ENCODE peak calls at places on chromosomes 1 and 21, in nine cellular contexts. X, U, N, W, A, P, C, S and H are unnamed samples.
A peak's percentile ranks its signal among the peaks of the same experiment; 100 is the strongest.

GRCh38 chr1:3543076-3544049 is 67.9 kb downstream of the MEGF6 start:
- DNase-seq in X (peak; percentile 88), N (peak; percentile 82), S (peak; percentile 61), A (no peak), P (no peak), C (no peak), U (peak; percentile 99), W (peak; percentile 54), H (no peak)

GRCh38 chr1:228038387-228039005 is 31.7 kb downstream of the WNT3A start:
- DNase-seq in P (peak; percentile 2), X (no peak), U (no peak), A (no peak), W (no peak), C (no peak), S (no peak), N (peak; percentile 37), H (no peak)

GRCh38 chr1:162230096-162230495 is 146.6 kb downstream of the SPATA46 start:
- DNase-seq in W (peak; percentile 14), S (peak; percentile 31), A (no peak), C (no peak), X (no peak), U (peak; percentile 30), N (no peak), P (peak; percentile 38), H (no peak)

GRCh38 chr1:12009318-12010001 is 9.8 kb upstream of the MIIP start:
- DNase-seq in U (no peak), S (no peak), C (no peak), X (no peak), N (no peak), W (no peak), P (no peak), A (no peak), H (no peak)

GRCh38 chr1:12851779-12852178 is 3.3 kb upstream of the HNRNPCL1 start:
- DNase-seq in C (no peak), S (no peak), N (no peak), A (no peak), U (no peak), W (peak; percentile 20), X (no peak), P (no peak), H (no peak)

GRCh38 chr21:29238052-29238966 is 60.4 kb upstream of the BACH1 start:
- DNase-seq in A (no peak), W (peak; percentile 68), U (peak; percentile 73), X (no peak), P (no peak), N (no peak), S (peak; percentile 50), C (no peak), H (no peak)

GRCh38 chr21:45856422-45856821 is 125.1 kb upstream of the COL6A1 start:
- DNase-seq in P (no peak), N (no peak), X (no peak), C (no peak), S (no peak), U (no peak), W (no peak), A (no peak), H (no peak)

GRCh38 chr1:226692067-226692792 is 46.9 kb downstream of the ITPKB start:
- DNase-seq in C (no peak), S (no peak), A (no peak), X (no peak), U (no peak), P (no peak), W (no peak), N (no peak), H (no peak)

GRCh38 chr21:25385912-25386474 is 221.3 kb downstream of the MRPL39 start:
- DNase-seq in S (peak; percentile 83), U (peak; percentile 71), C (peak; percentile 67), A (no peak), W (peak; percentile 81), N (no peak), X (no peak), P (peak; percentile 12), H (peak; percentile 23)

GRCh38 chr1:44239961-44240371 is 26.7 kb downstream of the DMAP1 start:
- DNase-seq in W (peak; percentile 36), P (no peak), X (peak; percentile 60), C (no peak), S (no peak), U (peak; percentile 59), N (peak; percentile 91), A (no peak), H (no peak)

GRCh38 chr1:25099343-25099951 is 132.9 kb downstream of the SYF2 start:
- DNase-seq in A (no peak), N (no peak), W (no peak), S (no peak), C (peak; percentile 65), U (no peak), X (peak; percentile 21), P (no peak), H (no peak)

GRCh38 chr21:46597896-46598343 is 7.0 kb downstream of the S100B start:
- DNase-seq in A (no peak), N (no peak), P (no peak), S (no peak), X (no peak), C (no peak), W (no peak), U (no peak), H (no peak)

GRCh38 chr1:47388548-47389238 is 27.4 kb upstream of the FOXE3 start:
- DNase-seq in P (peak; percentile 82), S (peak; percentile 72), C (peak; percentile 57), A (no peak), N (peak; percentile 67), U (peak; percentile 88), W (peak; percentile 66), X (peak; percentile 52), H (peak; percentile 49)

GRCh38 chr1:60859111-60859510 is 223.2 kb upstream of the NFIA start:
- DNase-seq in P (no peak), S (no peak), N (no peak), C (no peak), W (no peak), A (no peak), X (no peak), U (no peak), H (no peak)

GRCh38 chr1:6803357-6803756 is 18.1 kb downstream of the CAMTA1 start:
- DNase-seq in P (no peak), S (peak; percentile 21), U (peak; percentile 39), W (no peak), A (no peak), N (no peak), C (no peak), X (no peak), H (no peak)

GRCh38 chr1:93713247-93713764 is 31.7 kb upstream of the BCAR3 start:
- DNase-seq in A (no peak), U (peak; percentile 54), P (no peak), X (no peak), C (no peak), N (no peak), W (no peak), S (no peak), H (no peak)

GRCh38 chr1:106768501-106768900 is 288.0 kb upstream of the PRMT6 start:
- DNase-seq in S (peak; percentile 54), W (no peak), X (no peak), C (no peak), U (peak; percentile 43), A (no peak), N (no peak), P (no peak), H (no peak)

GRCh38 chr1:186079084-186079684 is 295.9 kb downstream of the TPR start:
- DNase-seq in P (no peak), S (no peak), X (no peak), A (no peak), C (no peak), W (no peak), U (no peak), N (no peak), H (no peak)

GRCh38 chr1:53062731-53063591 is 948 bp downstream of the PODN start:
- DNase-seq in S (no peak), C (no peak), W (no peak), X (no peak), N (peak; percentile 69), A (no peak), P (no peak), U (no peak), H (no peak)
- TF ChIP-seq CTCF in S (no peak), C (no peak), W (no peak), X (no peak), N (no peak), A (no peak), P (no peak), U (peak; percentile 5), H (no peak)

GRCh38 chr1:118989006-118989736 is 1.0 kb upstream of the TBX15 start:
- DNase-seq in A (no peak), C (no peak), X (peak; percentile 60), P (peak; percentile 76), N (no peak), U (no peak), S (no peak), W (peak; percentile 56), H (no peak)

GRCh38 chr1:118986839-118987430 is 1.2 kb downstream of the TBX15 start:
- DNase-seq in P (no peak), C (no peak), S (no peak), X (no peak), N (no peak), U (peak; percentile 72), A (no peak), W (no peak), H (no peak)

GRCh38 chr1:118986291-118986838 is 1.8 kb downstream of the TBX15 start:
- DNase-seq in X (no peak), C (no peak), U (peak; percentile 72), N (no peak), S (no peak), P (no peak), W (peak; percentile 58), A (no peak), H (no peak)

GRCh38 chr1:118988186-118989005 is at the start of gene TBX15:
- DNase-seq in W (peak; percentile 80), C (no peak), S (no peak), U (peak; percentile 50), N (no peak), A (no peak), X (peak; percentile 81), P (peak; percentile 50), H (no peak)

GRCh38 chr1:118987431-118988185 is 535 bp downstream of the TBX15 start:
- DNase-seq in S (no peak), C (no peak), P (peak; percentile 70), A (no peak), N (no peak), W (no peak), X (peak; percentile 46), U (peak; percentile 74), H (no peak)
- TF ChIP-seq CTCF in S (no peak), C (no peak), P (no peak), A (no peak), N (no peak), W (no peak), X (no peak), U (no peak), H (no peak)

GRCh38 chr1:8031176-8031785 is 5.2 kb upstream of the ERRFI1 start:
- DNase-seq in P (no peak), A (no peak), U (peak; percentile 54), C (peak; percentile 42), S (peak; percentile 84), N (no peak), X (no peak), W (peak; percentile 76), H (no peak)
- TF ChIP-seq CTCF in P (peak; percentile 74), A (peak; percentile 80), U (peak; percentile 56), C (peak; percentile 36), S (peak; percentile 57), N (peak; percentile 53), X (peak; percentile 79), W (peak; percentile 58), H (peak; percentile 85)

DNA sequence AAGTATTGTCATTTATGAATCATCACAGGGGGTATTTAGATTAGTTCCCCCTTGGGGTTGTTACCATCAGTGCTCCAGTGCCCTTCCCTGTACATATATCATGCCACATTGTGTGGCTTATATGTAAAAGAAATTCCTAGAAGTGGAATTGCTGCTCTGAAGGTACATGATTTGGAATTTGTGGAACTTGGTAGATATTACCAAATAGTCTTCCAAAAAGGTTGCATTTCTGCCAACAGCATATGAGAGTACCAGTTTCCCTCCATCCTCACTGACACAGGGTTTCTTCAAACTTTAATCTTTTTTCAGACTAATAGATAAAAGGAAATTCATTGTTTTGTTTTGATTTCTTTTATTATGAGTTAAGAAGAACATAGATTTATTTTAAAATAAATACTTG is 41.3 kb downstream of the AKNAD1 start:
- DNase-seq in S (peak; percentile 15), C (no peak), X (no peak), P (no peak), U (no peak), W (peak; percentile 14), A (no peak), N (no peak), H (no peak)
- TF ChIP-seq CTCF in S (no peak), C (no peak), X (no peak), P (no peak), U (no peak), W (no peak), A (no peak), N (no peak), H (no peak)